ENCODE peak calls at places on chromosomes 13 and 19, in four cellular contexts. One of them, this sample, is unnamed.
A peak's percentile ranks its signal among the peaks of the same experiment; 100 is the strongest.

GRCh38 chr19:36547001-36547732 is 19.1 kb upstream of the ZNF260 start:
- DNase-seq in left lung: no peak
- DNase-seq in PC-9: peak; percentile 38
- DNase-seq in left ventricle myocardium inferior: no peak
- DNase-seq in this sample: no peak

GRCh38 chr13:76383671-76384461 is 502.3 kb downstream of the KCTD12 start:
- DNase-seq in left lung: peak; percentile 70
- DNase-seq in PC-9: peak; percentile 48
- DNase-seq in left ventricle myocardium inferior: no peak
- DNase-seq in this sample: no peak

GRCh38 chr13:20174656-20175405 is 14.0 kb upstream of the GJA3 start:
- DNase-seq in left lung: peak; percentile 94
- DNase-seq in PC-9: peak; percentile 97
- DNase-seq in left ventricle myocardium inferior: peak; percentile 42
- DNase-seq in this sample: peak; percentile 83

GRCh38 chr13:32988588-32989256 is 27.5 kb upstream of the KL start:
- DNase-seq in left lung: no peak
- DNase-seq in PC-9: no peak
- DNase-seq in left ventricle myocardium inferior: no peak
- DNase-seq in this sample: no peak

GRCh38 chr19:32830231-32831014 is 39.1 kb downstream of the SLC7A9 start:
- DNase-seq in left lung: no peak
- DNase-seq in PC-9: peak; percentile 51
- DNase-seq in left ventricle myocardium inferior: no peak
- DNase-seq in this sample: peak; percentile 36

GRCh38 chr19:38686530-38686888 is 39.1 kb downstream of the ACTN4 start:
- DNase-seq in left lung: no peak
- DNase-seq in PC-9: no peak
- DNase-seq in left ventricle myocardium inferior: no peak
- DNase-seq in this sample: no peak

GRCh38 chr19:48926909-48927308 is 6.6 kb upstream of the DHDH start:
- DNase-seq in left lung: peak; percentile 79
- DNase-seq in PC-9: peak; percentile 84
- DNase-seq in left ventricle myocardium inferior: no peak
- DNase-seq in this sample: no peak

GRCh38 chr19:2312819-2313501 is 5.0 kb upstream of the LINGO3 start:
- DNase-seq in left lung: no peak
- DNase-seq in PC-9: no peak
- DNase-seq in left ventricle myocardium inferior: no peak
- DNase-seq in this sample: no peak

GRCh38 chr19:48873476-48874308 is 1.5 kb downstream of the PPP1R15A start:
- DNase-seq in left lung: no peak
- DNase-seq in PC-9: no peak
- DNase-seq in left ventricle myocardium inferior: no peak
- DNase-seq in this sample: no peak

GRCh38 chr19:51884713-51885112 is 3.0 kb downstream of the ZNF577 start:
- DNase-seq in left lung: no peak
- DNase-seq in PC-9: no peak
- DNase-seq in left ventricle myocardium inferior: no peak
- DNase-seq in this sample: no peak

GRCh38 chr13:38008636-38009035 is 139.1 kb upstream of the TRPC4 start:
- DNase-seq in left lung: no peak
- DNase-seq in PC-9: no peak
- DNase-seq in left ventricle myocardium inferior: no peak
- DNase-seq in this sample: no peak

GRCh38 chr13:33849211-33849610 is 31.3 kb downstream of the RFC3 start:
- DNase-seq in left lung: no peak
- DNase-seq in PC-9: no peak
- DNase-seq in left ventricle myocardium inferior: no peak
- DNase-seq in this sample: no peak

GRCh38 chr13:52862358-52863206 is 14.1 kb upstream of the PCDH8 start:
- DNase-seq in left lung: no peak
- DNase-seq in PC-9: no peak
- DNase-seq in left ventricle myocardium inferior: no peak
- DNase-seq in this sample: no peak

GRCh38 chr19:28289294-28290063 is 923.5 kb downstream of the UQCRFS1 start:
- DNase-seq in left lung: no peak
- DNase-seq in PC-9: no peak
- DNase-seq in left ventricle myocardium inferior: no peak
- DNase-seq in this sample: no peak

GRCh38 chr13:29594710-29595379 is 643 bp downstream of the SLC7A1 start:
- DNase-seq in left lung: peak; percentile 69
- DNase-seq in PC-9: no peak
- DNase-seq in left ventricle myocardium inferior: peak; percentile 52
- DNase-seq in this sample: no peak

GRCh38 chr13:40776681-40777165 is 5.7 kb upstream of the MRPS31 start:
- DNase-seq in left lung: no peak
- DNase-seq in PC-9: no peak
- DNase-seq in left ventricle myocardium inferior: no peak
- DNase-seq in this sample: no peak

GRCh38 chr19:30076751-30077670 is 135.0 kb downstream of the URI1 start:
- DNase-seq in left lung: peak; percentile 7
- DNase-seq in PC-9: no peak
- DNase-seq in left ventricle myocardium inferior: no peak
- DNase-seq in this sample: no peak

GRCh38 chr19:45564131-45564780 is 20.3 kb downstream of the OPA3 start:
- DNase-seq in left lung: no peak
- DNase-seq in PC-9: no peak
- DNase-seq in left ventricle myocardium inferior: no peak
- DNase-seq in this sample: no peak

GRCh38 chr19:35977446-35978222 is 17.4 kb upstream of the SDHAF1 start:
- DNase-seq in left lung: no peak
- DNase-seq in PC-9: no peak
- DNase-seq in left ventricle myocardium inferior: no peak
- DNase-seq in this sample: no peak

GRCh38 chr13:46687810-46688209 is 109.2 kb downstream of the ESD start:
- DNase-seq in left lung: no peak
- DNase-seq in PC-9: peak; percentile 46
- DNase-seq in left ventricle myocardium inferior: no peak
- DNase-seq in this sample: no peak

GRCh38 chr19:3881272-3882040 is 971 bp downstream of the ATCAY start:
- DNase-seq in left lung: no peak
- DNase-seq in PC-9: no peak
- DNase-seq in left ventricle myocardium inferior: no peak
- DNase-seq in this sample: no peak

GRCh38 chr13:97018029-97018819 is 23.9 kb upstream of the OXGR1 start:
- DNase-seq in left lung: no peak
- DNase-seq in PC-9: peak; percentile 57
- DNase-seq in left ventricle myocardium inferior: no peak
- DNase-seq in this sample: peak; percentile 66

GRCh38 chr19:17379221-17379631 is 2.1 kb upstream of the PLVAP start:
- DNase-seq in left lung: no peak
- DNase-seq in PC-9: no peak
- DNase-seq in left ventricle myocardium inferior: no peak
- DNase-seq in this sample: no peak

GRCh38 chr19:52896431-52897148 is 845 bp downstream of the ZNF320 start:
- DNase-seq in left lung: peak; percentile 45
- DNase-seq in PC-9: peak; percentile 55
- DNase-seq in left ventricle myocardium inferior: no peak
- DNase-seq in this sample: no peak

GRCh38 chr13:85503797-85504196 is 295.4 kb downstream of the SLITRK6 start:
- DNase-seq in left lung: no peak
- DNase-seq in PC-9: peak; percentile 40
- DNase-seq in left ventricle myocardium inferior: no peak
- DNase-seq in this sample: no peak

GRCh38 chr13:113211774-113212173 is 2.4 kb downstream of the CUL4A start:
- DNase-seq in left lung: no peak
- DNase-seq in PC-9: peak; percentile 34
- DNase-seq in left ventricle myocardium inferior: no peak
- DNase-seq in this sample: no peak

GRCh38 chr19:23516266-23516665 is 121.0 kb upstream of the ZNF91 start:
- DNase-seq in left lung: no peak
- DNase-seq in PC-9: peak; percentile 32
- DNase-seq in left ventricle myocardium inferior: no peak
- DNase-seq in this sample: no peak

GRCh38 chr13:44470623-44471562 is 97.3 kb downstream of the SERP2 start:
- DNase-seq in left lung: no peak
- DNase-seq in PC-9: no peak
- DNase-seq in left ventricle myocardium inferior: no peak
- DNase-seq in this sample: peak; percentile 24

GRCh38 chr19:58227964-58228583 is 640 bp upstream of the ZNF544 start:
- DNase-seq in left lung: no peak
- DNase-seq in PC-9: no peak
- DNase-seq in left ventricle myocardium inferior: no peak
- DNase-seq in this sample: no peak

DNA sequence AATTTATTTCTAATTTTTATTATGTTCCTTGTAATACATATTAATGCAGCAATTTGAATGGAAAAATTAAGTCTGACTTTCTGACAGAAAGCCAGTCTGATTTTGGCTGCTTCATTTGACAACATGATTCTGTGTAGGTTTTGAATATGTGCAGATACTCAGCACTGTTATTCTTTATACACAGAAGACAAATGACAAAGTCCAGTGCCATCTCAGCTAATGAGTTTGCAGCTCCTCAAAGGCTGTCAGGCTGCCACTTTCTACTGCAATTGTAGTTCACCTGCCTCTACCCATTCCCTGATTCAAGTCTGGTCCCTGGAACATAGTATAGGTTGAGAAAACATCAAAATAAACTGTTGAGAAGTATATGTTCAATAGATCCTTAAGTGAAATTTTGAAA is 2.9 kb upstream of the CHAMP1 start:
- DNase-seq in left lung: no peak
- DNase-seq in PC-9: no peak
- DNase-seq in left ventricle myocardium inferior: no peak
- DNase-seq in this sample: no peak
- H3K4me1 ChIP-seq in left lung: peaks cover 9% of the 10 kb centered on the region
- H3K4me1 ChIP-seq in PC-9: peaks cover 21% of the 10 kb centered on the region
- H3K4me1 ChIP-seq in left ventricle myocardium inferior: peaks cover 32% of the 10 kb centered on the region
- H3K4me1 ChIP-seq in this sample: peaks cover 38% of the 10 kb centered on the region

DNA sequence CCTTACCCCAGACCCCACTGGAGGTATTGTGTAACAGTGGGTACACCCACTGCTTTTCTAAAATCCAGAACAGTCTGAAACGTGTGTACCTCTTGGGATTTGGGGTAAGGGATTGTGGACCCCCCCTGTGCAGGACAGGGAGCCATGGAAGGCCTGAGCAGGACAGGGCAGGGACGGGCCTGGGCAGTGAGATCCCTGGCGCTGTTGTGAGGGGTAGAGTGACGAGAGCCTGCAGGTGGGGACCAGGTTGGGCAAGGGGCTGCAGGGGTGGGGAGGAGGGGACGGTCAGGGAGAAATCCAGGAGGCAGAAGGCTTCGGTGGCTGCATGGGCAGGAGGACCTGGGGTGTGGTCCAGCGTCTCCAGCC is 28.6 kb downstream of the CNFN start:
- DNase-seq in left lung: no peak
- DNase-seq in PC-9: no peak
- DNase-seq in left ventricle myocardium inferior: no peak
- DNase-seq in this sample: no peak
- H3K4me1 ChIP-seq in left lung: no peaks in the 10 kb centered on the region
- H3K4me1 ChIP-seq in PC-9: no peaks in the 10 kb centered on the region
- H3K4me1 ChIP-seq in left ventricle myocardium inferior: peaks cover 22% of the 10 kb centered on the region
- H3K4me1 ChIP-seq in this sample: no peaks in the 10 kb centered on the region

GRCh38 chr19:18419195-18419698 is at the start of gene SSBP4:
- DNase-seq in left lung: peak; percentile 74
- DNase-seq in PC-9: peak; percentile 48
- DNase-seq in left ventricle myocardium inferior: peak; percentile 81
- DNase-seq in this sample: peak; percentile 69

GRCh38 chr19:18421371-18421959 is 2.3 kb downstream of the SSBP4 start:
- DNase-seq in left lung: no peak
- DNase-seq in PC-9: no peak
- DNase-seq in left ventricle myocardium inferior: no peak
- DNase-seq in this sample: no peak

GRCh38 chr19:18422530-18423191 is 3.5 kb downstream of the SSBP4 start:
- DNase-seq in left lung: no peak
- DNase-seq in PC-9: no peak
- DNase-seq in left ventricle myocardium inferior: no peak
- DNase-seq in this sample: no peak

GRCh38 chr19:18419699-18420460 is 682 bp downstream of the SSBP4 start:
- DNase-seq in left lung: peak; percentile 33
- DNase-seq in PC-9: no peak
- DNase-seq in left ventricle myocardium inferior: no peak
- DNase-seq in this sample: no peak

DNA sequence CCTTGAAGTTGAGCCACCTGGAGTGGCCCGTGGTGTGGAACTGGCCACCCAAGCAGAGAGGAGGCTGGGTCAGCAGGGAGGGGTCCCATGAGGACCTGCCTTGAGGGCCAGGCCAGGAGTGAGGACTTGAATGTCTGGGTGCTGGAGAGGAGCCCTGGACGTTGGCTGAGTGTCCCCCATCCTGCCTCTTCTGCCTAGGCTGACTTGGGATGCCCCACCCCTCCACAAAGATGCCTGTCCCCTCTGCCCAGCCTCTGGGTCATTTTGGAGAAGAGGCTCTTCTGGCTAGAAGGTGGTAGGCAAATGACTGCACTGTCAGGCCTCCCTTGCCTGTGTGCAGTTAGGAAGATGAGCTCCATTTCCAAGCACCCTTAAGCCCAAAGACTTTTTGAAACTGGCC is 1.7 kb downstream of the SSBP4 start:
- DNase-seq in left lung: no peak
- DNase-seq in PC-9: no peak
- DNase-seq in left ventricle myocardium inferior: no peak
- DNase-seq in this sample: no peak
- H3K4me1 ChIP-seq in left lung: peaks cover 31% of the 10 kb centered on the region
- H3K4me1 ChIP-seq in PC-9: peaks cover 36% of the 10 kb centered on the region
- H3K4me1 ChIP-seq in left ventricle myocardium inferior: peaks cover 85% of the 10 kb centered on the region
- H3K4me1 ChIP-seq in this sample: peaks cover 6% of the 10 kb centered on the region

GRCh38 chr13:49376121-49376520 is 67.7 kb downstream of the CAB39L start:
- DNase-seq in left lung: no peak
- DNase-seq in PC-9: no peak
- DNase-seq in left ventricle myocardium inferior: no peak
- DNase-seq in this sample: no peak
- H3K4me1 ChIP-seq in left lung: peaks cover 10% of the 10 kb centered on the region
- H3K4me1 ChIP-seq in PC-9: peaks cover 30% of the 10 kb centered on the region
- H3K4me1 ChIP-seq in left ventricle myocardium inferior: peaks cover 14% of the 10 kb centered on the region
- H3K4me1 ChIP-seq in this sample: no peaks in the 10 kb centered on the region

DNA sequence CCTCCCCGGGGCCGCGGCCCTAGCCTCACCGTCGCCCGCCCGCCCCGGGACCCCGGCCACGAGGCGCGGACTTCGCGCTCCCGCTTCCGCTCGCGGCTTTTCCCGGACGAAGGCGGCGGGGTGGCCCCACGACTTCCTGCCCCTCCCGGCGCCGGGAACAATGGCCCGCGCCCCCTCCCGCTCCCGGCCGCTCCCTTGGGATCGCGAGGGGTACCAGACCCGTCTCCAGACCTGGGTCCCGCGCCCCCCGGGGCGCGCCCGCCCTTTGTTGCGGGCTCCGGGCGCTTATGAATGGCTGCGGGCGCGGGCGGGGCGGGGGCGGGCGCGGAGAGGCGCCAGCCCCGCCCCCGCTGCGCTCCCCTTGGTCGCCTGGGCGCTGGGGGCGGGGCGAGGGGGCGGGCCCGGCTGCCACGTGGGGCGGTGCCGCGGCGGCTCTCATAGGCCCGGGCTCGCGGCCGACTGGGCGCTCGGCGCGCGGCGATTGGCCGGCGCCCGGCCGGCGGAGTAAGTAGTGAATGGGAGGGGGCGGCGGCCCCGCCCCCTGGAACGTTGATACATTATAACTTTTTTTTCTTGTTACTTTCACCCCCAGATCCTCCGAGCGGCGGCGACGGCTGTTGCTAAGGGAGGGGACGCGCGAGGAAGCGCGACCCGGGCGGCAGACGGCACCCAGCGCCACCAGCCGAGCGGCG is 1.1 kb downstream of the MIDN start:
- DNase-seq in left lung: peak; percentile 93
- DNase-seq in PC-9: peak; percentile 70
- DNase-seq in left ventricle myocardium inferior: peak; percentile 95
- DNase-seq in this sample: peak; percentile 95
- H3K4me1 ChIP-seq in left lung: peaks cover 22% of the 10 kb centered on the region
- H3K4me1 ChIP-seq in PC-9: peaks cover 22% of the 10 kb centered on the region
- H3K4me1 ChIP-seq in left ventricle myocardium inferior: peaks cover 85% of the 10 kb centered on the region
- H3K4me1 ChIP-seq in this sample: peaks cover 12% of the 10 kb centered on the region

This sample was measured in MM.1S.